ENCODE peak calls at places on chromosomes 5 and 9, in four cellular contexts. K is A549, F is HepG2, M is K562. O is an unnamed sample.

GRCh38 chr5:5965132-5965531 is 413.2 kb downstream of the MED10 start:
- DNase-seq in K (no peak), F (no peak), M (no peak), O (no peak)

GRCh38 chr5:157115502-157115901 is 6.7 kb upstream of the HAVCR2 start:
- DNase-seq in K (no peak), F (no peak), M (no peak), O (no peak)

GRCh38 chr5:88944751-88945507 is 61.9 kb upstream of the MEF2C start:
- DNase-seq in K (no peak), F (no peak), M (no peak), O (no peak)

GRCh38 chr5:173613433-173614144 is 2.9 kb downstream of the BOD1 start:
- DNase-seq in K (no peak), F (no peak), M (no peak), O (no peak)

GRCh38 chr5:26009742-26010141 is 1028.6 kb downstream of the CDH9 start:
- DNase-seq in K (peak), F (no peak), M (no peak), O (no peak)

GRCh38 chr5:36744041-36744677 is 132.4 kb upstream of the NIPBL start:
- DNase-seq in K (no peak), F (no peak), M (peak), O (no peak)

GRCh38 chr5:73284196-73284795 is 111.3 kb downstream of the TMEM174 start:
- DNase-seq in K (no peak), F (no peak), M (no peak), O (no peak)

GRCh38 chr9:111094433-111095421 is 56.5 kb upstream of the LPAR1 start:
- DNase-seq in K (peak), F (no peak), M (no peak), O (peak)

GRCh38 chr5:10595305-10595677 is 31.4 kb downstream of the ANKRD33B start:
- DNase-seq in K (no peak), F (no peak), M (no peak), O (no peak)

GRCh38 chr5:90494043-90494442 is 19.4 kb downstream of the POLR3G start:
- DNase-seq in K (no peak), F (no peak), M (no peak), O (no peak)

GRCh38 chr5:5344051-5344571 is 78.4 kb upstream of the ICE1 start:
- DNase-seq in K (no peak), F (no peak), M (no peak), O (no peak)

GRCh38 chr9:98074119-98074990 is 17.8 kb downstream of the NANS start:
- DNase-seq in K (peak), F (peak), M (peak), O (no peak)

GRCh38 chr5:151094054-151094858 is 13.4 kb upstream of the TNIP1 start:
- DNase-seq in K (peak), F (no peak), M (no peak), O (no peak)

GRCh38 chr5:164057121-164057520 is 551.7 kb downstream of the MAT2B start:
- DNase-seq in K (no peak), F (no peak), M (no peak), O (no peak)

DNA sequence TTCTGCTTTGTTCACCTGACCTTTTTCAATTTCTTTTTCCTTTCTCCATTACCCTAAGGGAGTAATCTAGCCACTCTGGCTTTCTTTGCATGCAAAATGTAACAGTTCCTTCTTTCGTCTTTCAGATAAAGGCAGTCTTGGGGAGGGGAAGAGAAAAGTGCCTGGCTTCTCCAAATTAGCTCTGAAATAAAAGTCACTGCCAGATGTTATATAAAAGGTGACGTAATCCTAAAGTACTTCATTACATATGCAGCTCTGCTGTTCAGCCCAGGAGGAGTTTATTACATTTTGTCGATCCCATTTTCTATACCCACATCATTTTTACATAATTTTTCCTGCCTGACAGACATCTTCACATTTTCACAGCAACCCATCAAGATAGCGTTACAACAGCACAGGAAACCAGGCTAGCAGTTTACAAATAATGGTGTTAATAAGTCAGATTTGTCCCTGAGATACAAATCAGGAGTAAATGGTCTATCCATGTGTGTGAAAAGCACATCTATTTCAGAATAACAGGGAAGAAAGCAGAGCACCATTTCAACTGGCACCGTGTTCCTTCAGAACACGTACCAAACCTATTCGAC is 86.6 kb upstream of the SLC30A5 start:
- DNase-seq in K (no peak), F (no peak), M (no peak), O (no peak)
- TF ChIP-seq EP300 in K (no peak), F (no peak), M (no peak), O (no peak)

GRCh38 chr9:91815896-91816295 is 134.1 kb downstream of the ROR2 start:
- DNase-seq in K (no peak), F (no peak), M (no peak), O (no peak)
- TF ChIP-seq SMC3 in K (no peak), F (no peak), M (no peak), O (no peak)

DNA sequence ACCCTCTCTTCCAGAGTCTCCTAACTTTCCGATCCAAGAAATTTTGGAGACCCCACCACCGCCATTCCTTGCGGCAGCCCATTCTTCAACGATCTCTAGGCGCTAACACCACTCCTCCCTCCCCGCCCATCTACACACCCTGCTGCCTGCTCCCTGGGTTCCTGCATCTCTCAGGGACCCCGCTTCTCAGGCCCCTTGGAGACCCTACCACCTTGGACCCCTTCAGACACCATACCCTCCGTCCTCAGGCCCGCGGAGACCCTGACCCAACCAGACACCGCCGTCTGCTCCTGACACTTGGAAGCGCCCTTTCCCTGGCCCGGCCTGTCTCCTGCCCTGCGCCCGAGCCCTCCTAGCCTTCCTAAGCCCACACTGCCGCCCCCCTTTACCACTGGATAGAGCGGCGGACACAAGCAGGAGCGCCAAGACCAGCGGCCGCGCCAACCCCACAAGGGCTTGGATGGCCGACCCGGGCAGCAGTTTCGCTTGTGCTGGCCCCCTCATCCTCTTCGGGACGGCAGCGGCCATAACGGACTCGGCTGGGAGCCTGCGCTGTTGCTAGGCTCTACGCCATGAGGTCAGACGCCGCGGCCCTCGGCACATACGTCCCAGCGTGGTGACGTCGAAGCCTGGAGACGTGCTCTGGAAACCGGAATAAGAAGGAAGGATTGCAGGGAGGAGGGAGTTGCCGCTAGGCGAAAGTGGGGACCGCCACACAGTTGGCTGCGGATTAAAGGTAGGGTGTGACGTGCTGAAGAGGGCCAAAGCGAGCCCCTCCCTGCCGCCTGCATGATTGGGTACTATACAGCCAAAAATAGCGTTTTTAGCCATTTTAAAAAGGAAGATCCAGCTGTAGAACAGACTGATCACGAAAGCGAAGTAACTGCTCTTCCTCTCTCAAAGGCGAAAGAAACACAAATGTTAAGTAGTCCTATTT is at the start of gene C5orf15:
- DNase-seq in K (peak), F (peak), M (peak), O (peak)
- TF ChIP-seq EP300 in K (no peak), F (peak), M (no peak), O (peak)

GRCh38 chr5:60517094-60517694 is 182.8 kb downstream of the DEPDC1B start:
- DNase-seq in K (no peak), F (no peak), M (no peak), O (no peak)
- TF ChIP-seq SMC3 in K (no peak), F (no peak), M (no peak), O (no peak)

DNA sequence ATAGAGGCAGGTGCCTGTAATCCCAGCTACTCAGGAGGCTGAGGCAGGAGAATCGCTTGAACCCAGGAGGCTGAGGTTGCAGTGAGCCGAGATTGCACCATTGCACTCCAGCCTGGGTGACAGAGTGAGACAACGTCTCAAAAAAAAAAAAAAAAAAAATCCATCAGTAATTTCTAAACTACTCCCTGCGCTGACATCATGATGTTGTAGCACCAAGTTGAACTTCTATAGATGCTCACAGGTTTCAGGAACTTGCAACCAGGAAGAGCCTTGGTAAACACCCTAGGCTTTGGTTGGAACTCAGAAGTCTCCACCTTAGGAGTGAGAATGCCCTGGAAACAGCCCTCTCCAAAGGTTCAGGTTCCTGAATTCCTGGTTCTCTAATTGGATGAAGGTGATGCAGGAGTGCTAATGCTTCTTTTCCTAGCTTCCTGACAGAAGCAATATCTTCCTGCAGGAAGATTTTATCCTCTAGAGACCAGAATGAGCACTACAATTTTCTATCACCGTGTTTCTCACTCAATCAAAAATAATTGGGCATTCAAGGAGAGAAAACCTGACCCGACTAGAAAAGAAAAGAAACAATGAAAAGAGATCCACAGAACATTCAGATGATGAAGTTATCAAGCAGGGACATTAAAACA is 469.6 kb downstream of the GADD45G start:
- DNase-seq in K (no peak), F (no peak), M (no peak), O (no peak)
- TF ChIP-seq EP300 in K (no peak), F (no peak), M (no peak), O (no peak)

GRCh38 chr5:80275347-80275746 is 19.5 kb upstream of the SERINC5 start:
- DNase-seq in K (peak), F (peak), M (no peak), O (no peak)

GRCh38 chr5:80268916-80269315 is 13.1 kb upstream of the SERINC5 start:
- DNase-seq in K (no peak), F (no peak), M (no peak), O (no peak)

GRCh38 chr5:80266566-80266965 is 10.7 kb upstream of the SERINC5 start:
- DNase-seq in K (no peak), F (no peak), M (no peak), O (no peak)

GRCh38 chr5:80269991-80270438 is 14.2 kb upstream of the SERINC5 start:
- DNase-seq in K (no peak), F (no peak), M (no peak), O (no peak)
- TF ChIP-seq SMC3 in K (no peak), F (no peak), M (no peak), O (no peak)

O was measured in GM12878.